ENCODE peak calls at places on chromosome 15, in six cellular contexts. M, T, Z, D, F and B are unnamed samples. For H3K4me1, the result is how much of the 10 kb centered on the place peaks cover.

GRCh38 chr15:38242055-38242454 is 10.6 kb upstream of the SPRED1 start:
- DNase-seq in M (peak), Z (no peak), D (no peak), T (no peak), F (no peak), B (no peak)

GRCh38 chr15:86355798-86356197 is 276.1 kb downstream of the AGBL1 start:
- DNase-seq in F (no peak), Z (no peak), T (no peak), M (no peak), D (peak), B (no peak)

GRCh38 chr15:39939487-39940452 is 5.9 kb downstream of the EIF2AK4 start:
- DNase-seq in F (no peak), Z (no peak), T (no peak), M (peak), D (no peak), B (no peak)

GRCh38 chr15:31352911-31353811 is 26.5 kb downstream of the KLF13 start:
- DNase-seq in M (peak), T (no peak), F (no peak), Z (peak), D (peak), B (peak)

GRCh38 chr15:65421360-65422215 is 1.2 kb downstream of the IGDCC4 start:
- DNase-seq in D (peak), M (no peak), F (no peak), T (no peak), Z (peak), B (peak)

GRCh38 chr15:89378699-89379422 is 44.2 kb upstream of the POLG start:
- DNase-seq in T (no peak), M (no peak), F (no peak), D (no peak), Z (no peak), B (no peak)

GRCh38 chr15:99621767-99622166 is 56.0 kb downstream of the MEF2A start:
- DNase-seq in Z (no peak), M (no peak), D (no peak), T (no peak), F (no peak), B (no peak)

GRCh38 chr15:99733268-99734039 is at the start of gene LYSMD4:
- DNase-seq in D (peak), T (peak), M (peak), F (peak), Z (peak), B (peak)

GRCh38 chr15:58537480-58537879 is 105.7 kb downstream of the LIPC start:
- DNase-seq in T (no peak), F (no peak), M (no peak), Z (no peak), D (no peak), B (no peak)

GRCh38 chr15:37873336-37873735 is 61.1 kb upstream of the TMCO5A start:
- DNase-seq in F (no peak), Z (peak), M (no peak), D (no peak), T (no peak), B (no peak)

GRCh38 chr15:81312790-81313543 is 11.0 kb downstream of the STARD5 start:
- DNase-seq in F (no peak), Z (peak), D (peak), T (no peak), M (no peak), B (no peak)

GRCh38 chr15:52031542-52031941 is 12.5 kb downstream of the MAPK6 start:
- DNase-seq in D (no peak), Z (no peak), T (no peak), F (no peak), M (no peak), B (no peak)

GRCh38 chr15:39920510-39921273 is 626 bp upstream of the GPR176 start:
- DNase-seq in M (peak), Z (peak), D (peak), T (no peak), F (peak), B (peak)

GRCh38 chr15:54197995-54198394 is 219.8 kb downstream of the UNC13C start:
- DNase-seq in F (no peak), D (no peak), M (no peak), Z (no peak), T (no peak), B (no peak)

GRCh38 chr15:43469867-43470266 is 23.1 kb downstream of the TP53BP1 start:
- DNase-seq in F (no peak), D (peak), Z (peak), T (no peak), M (no peak), B (no peak)

GRCh38 chr15:57395292-57395691 is 19.0 kb downstream of the CGNL1 start:
- DNase-seq in M (no peak), F (no peak), Z (peak), D (peak), T (no peak), B (no peak)

GRCh38 chr15:31606261-31606669 is 279.6 kb downstream of the KLF13 start:
- DNase-seq in M (no peak), D (peak), T (no peak), F (no peak), Z (peak), B (no peak)

GRCh38 chr15:93037341-93038063 is 51.5 kb downstream of the RGMA start:
- DNase-seq in T (no peak), D (peak), F (no peak), M (no peak), Z (peak), B (peak)

GRCh38 chr15:52076889-52077781 is 35.4 kb downstream of the BCL2L10 start:
- DNase-seq in T (no peak), Z (peak), F (peak), D (peak), M (no peak), B (no peak)

GRCh38 chr15:62211348-62211747 is 46.3 kb upstream of the C2CD4B start:
- DNase-seq in T (no peak), F (peak), D (no peak), Z (no peak), M (no peak), B (no peak)

GRCh38 chr15:41256577-41257038 is 25.5 kb downstream of the CHP1 start:
- DNase-seq in F (peak), Z (no peak), T (no peak), M (no peak), D (peak), B (no peak)

GRCh38 chr15:101128191-101128590 is 123.7 kb downstream of the CHSY1 start:
- DNase-seq in F (no peak), D (peak), Z (peak), T (no peak), M (no peak), B (no peak)
- H3K4me2 ChIP-seq in F (no peak), D (peak), Z (peak), T (no peak), M (peak), B (peak)

GRCh38 chr15:63602595-63602994 is 5.4 kb downstream of the FBXL22 start:
- DNase-seq in Z (no peak), T (no peak), F (no peak), D (no peak), M (no peak), B (no peak)
- H3K4me1 ChIP-seq in Z (under half), T (under half), F (under half), D (under half), M (under half), B (under half)

GRCh38 chr15:82532991-82533481 is 7.2 kb downstream of the RPS17 start:
- DNase-seq in Z (no peak), T (no peak), F (no peak), D (no peak), M (no peak), B (no peak)

GRCh38 chr15:82530606-82531379 is 9.5 kb downstream of the RPS17 start:
- DNase-seq in F (peak), T (no peak), M (peak), D (peak), Z (peak), B (peak)

GRCh38 chr15:82532383-82532990 is 7.8 kb downstream of the RPS17 start:
- DNase-seq in F (no peak), Z (no peak), D (no peak), M (no peak), T (no peak), B (no peak)

GRCh38 chr15:82531496-82532382 is 8.5 kb downstream of the RPS17 start:
- DNase-seq in F (no peak), M (no peak), D (no peak), Z (no peak), T (no peak), B (no peak)

GRCh38 chr15:82530006-82530405 is 10.3 kb downstream of the RPS17 start:
- DNase-seq in D (no peak), T (no peak), Z (no peak), M (no peak), F (no peak), B (no peak)
- H3K4me2 ChIP-seq in D (no peak), T (no peak), Z (no peak), M (no peak), F (no peak), B (no peak)

DNA sequence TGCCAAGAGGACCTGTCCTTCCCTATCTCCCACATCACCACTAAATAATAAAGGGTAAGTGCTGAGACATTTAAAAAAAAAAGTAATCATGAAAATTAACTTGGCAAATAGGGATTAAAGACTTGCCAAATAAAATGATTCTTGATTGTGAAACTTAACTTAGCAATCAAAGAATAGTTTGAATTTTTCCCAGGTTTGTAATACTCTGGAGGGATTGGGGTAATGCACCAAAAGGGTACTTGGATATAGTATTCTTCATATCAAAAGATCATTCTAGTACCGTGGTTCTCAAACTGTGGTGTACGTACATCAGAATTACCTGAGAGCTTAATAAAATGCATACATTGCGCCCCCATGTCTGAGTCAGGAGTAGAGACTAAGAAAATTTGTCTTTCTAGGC is 28.5 kb downstream of the CALML4 start:
- DNase-seq in M (no peak), F (no peak), T (no peak), Z (peak), D (peak), B (no peak)
- H3K4me1 ChIP-seq in M (under half), F (under half), T (under half), Z (under half), D (under half), B (under half)

GRCh38 chr15:23416349-23417276 is 30.4 kb downstream of the GOLGA6L2 start:
- DNase-seq in D (no peak), F (no peak), Z (no peak), T (no peak), M (no peak), B (peak)

GRCh38 chr15:23420806-23421575 is 26.1 kb downstream of the GOLGA6L2 start:
- DNase-seq in M (no peak), F (no peak), T (no peak), Z (peak), D (no peak), B (no peak)

GRCh38 chr15:23424111-23424904 is 22.7 kb downstream of the GOLGA6L2 start:
- DNase-seq in Z (no peak), F (no peak), D (no peak), M (no peak), T (no peak), B (no peak)

GRCh38 chr15:23422946-23423708 is 23.9 kb downstream of the GOLGA6L2 start:
- DNase-seq in D (no peak), T (no peak), F (peak), Z (no peak), M (no peak), B (no peak)

GRCh38 chr15:23422099-23422945 is 24.7 kb downstream of the GOLGA6L2 start:
- DNase-seq in F (no peak), M (no peak), T (no peak), D (no peak), Z (no peak), B (no peak)
- H3K4me2 ChIP-seq in F (no peak), M (no peak), T (no peak), D (peak), Z (no peak), B (peak)

DNA sequence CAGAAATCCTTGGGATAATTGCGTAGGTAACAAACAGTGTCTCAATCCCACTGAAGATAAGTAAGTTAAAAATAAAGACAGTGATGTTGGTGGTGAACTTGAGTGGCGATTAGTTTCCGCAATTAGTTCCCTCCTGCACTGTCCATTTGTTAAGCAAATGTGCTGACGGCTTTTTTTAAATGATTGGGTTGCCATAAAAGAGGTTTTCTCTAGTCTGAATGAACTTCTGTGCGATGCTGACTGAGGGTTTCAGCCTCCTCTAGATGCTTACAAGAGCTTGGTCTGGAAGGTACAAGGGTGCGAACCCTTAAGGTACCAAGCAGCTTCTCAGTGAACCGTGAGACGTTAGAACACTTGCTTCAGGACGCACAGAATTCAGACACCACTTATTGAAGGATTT is 746 bp downstream of the MCTP2 start:
- DNase-seq in Z (no peak), D (no peak), T (no peak), M (peak), F (no peak), B (no peak)
- H3K4me1 ChIP-seq in Z (under half), D (under half), T (under half), M (half or more), F (under half), B (under half)

DNA sequence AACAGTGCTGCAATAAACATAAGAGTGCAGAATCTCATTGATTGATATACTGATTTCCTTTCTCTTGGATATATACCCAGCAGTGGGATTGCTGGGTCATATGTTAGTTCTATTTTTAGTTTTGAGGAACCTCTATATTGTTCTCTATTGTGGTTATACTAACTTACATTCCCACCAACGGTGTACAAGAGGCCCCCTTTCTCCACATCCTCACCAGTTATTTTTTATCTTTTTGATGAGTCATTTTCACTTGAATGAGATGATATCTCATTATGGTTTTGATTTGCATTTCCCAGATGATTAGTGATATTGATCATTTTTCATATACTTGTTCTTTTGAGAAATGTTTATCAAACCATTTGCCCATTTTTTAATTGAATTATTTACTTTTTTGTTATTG is 12.4 kb upstream of the IREB2 start:
- DNase-seq in D (no peak), F (no peak), Z (no peak), T (no peak), M (no peak), B (no peak)
- H3K4me2 ChIP-seq in D (no peak), F (no peak), Z (no peak), T (no peak), M (no peak), B (no peak)